ENCODE peak calls at places on chromosomes 7 and 10, in five cellular contexts. One of them, this sample, is unnamed.

GRCh38 chr7:108245523-108246226 is 115.5 kb upstream of the LAMB4 start:
- DNase-seq in B cell: no peak
- DNase-seq in GM12864: no peak
- DNase-seq in cardiac fibroblast: no peak
- DNase-seq in heart right ventricle: no peak
- DNase-seq in this sample: no peak

GRCh38 chr7:55360486-55360885 is 4.7 kb upstream of the LANCL2 start:
- DNase-seq in cardiac fibroblast: peak; percentile 20
- DNase-seq in B cell: no peak
- DNase-seq in heart right ventricle: no peak
- DNase-seq in GM12864: no peak
- DNase-seq in this sample: no peak

GRCh38 chr7:55502209-55502608 is 70.1 kb downstream of the VOPP1 start:
- DNase-seq in heart right ventricle: no peak
- DNase-seq in cardiac fibroblast: no peak
- DNase-seq in GM12864: no peak
- DNase-seq in B cell: no peak
- DNase-seq in this sample: no peak

GRCh38 chr7:26655761-26656160 is 208.6 kb downstream of the SKAP2 start:
- DNase-seq in cardiac fibroblast: no peak
- DNase-seq in heart right ventricle: no peak
- DNase-seq in B cell: no peak
- DNase-seq in GM12864: no peak
- DNase-seq in this sample: no peak

GRCh38 chr7:157090485-157091165 is 48.1 kb upstream of the UBE3C start:
- DNase-seq in GM12864: no peak
- DNase-seq in heart right ventricle: no peak
- DNase-seq in cardiac fibroblast: no peak
- DNase-seq in B cell: no peak
- DNase-seq in this sample: no peak

GRCh38 chr7:47763063-47763974 is 181.4 kb upstream of the TNS3 start:
- DNase-seq in B cell: peak; percentile 37
- DNase-seq in heart right ventricle: no peak
- DNase-seq in cardiac fibroblast: peak; percentile 80
- DNase-seq in GM12864: peak; percentile 25
- DNase-seq in this sample: peak; percentile 58

GRCh38 chr7:31776616-31777015 is 89.6 kb downstream of the PPP1R17 start:
- DNase-seq in GM12864: no peak
- DNase-seq in heart right ventricle: no peak
- DNase-seq in cardiac fibroblast: peak; percentile 72
- DNase-seq in B cell: no peak
- DNase-seq in this sample: peak; percentile 39

GRCh38 chr10:43078986-43079273 is 2.1 kb downstream of the RET start:
- DNase-seq in GM12864: no peak
- DNase-seq in B cell: no peak
- DNase-seq in heart right ventricle: peak; percentile 21
- DNase-seq in cardiac fibroblast: peak; percentile 33
- DNase-seq in this sample: no peak

GRCh38 chr10:114265392-114266053 is 26.5 kb downstream of the VWA2 start:
- DNase-seq in B cell: no peak
- DNase-seq in cardiac fibroblast: no peak
- DNase-seq in GM12864: no peak
- DNase-seq in heart right ventricle: peak; percentile 61
- DNase-seq in this sample: no peak

GRCh38 chr10:112383325-112383724 is 9.4 kb downstream of the ACSL5 start:
- DNase-seq in B cell: no peak
- DNase-seq in cardiac fibroblast: peak; percentile 53
- DNase-seq in GM12864: no peak
- DNase-seq in heart right ventricle: no peak
- DNase-seq in this sample: peak; percentile 42

GRCh38 chr10:30294506-30295280 is 54.4 kb downstream of the MTPAP start:
- DNase-seq in heart right ventricle: no peak
- DNase-seq in cardiac fibroblast: no peak
- DNase-seq in GM12864: no peak
- DNase-seq in B cell: no peak
- DNase-seq in this sample: no peak

GRCh38 chr10:75469018-75469616 is 37.7 kb downstream of the LRMDA start:
- DNase-seq in GM12864: no peak
- DNase-seq in cardiac fibroblast: peak; percentile 96
- DNase-seq in B cell: no peak
- DNase-seq in heart right ventricle: peak; percentile 20
- DNase-seq in this sample: peak; percentile 97

GRCh38 chr10:114301951-114302710 is 63.1 kb downstream of the VWA2 start:
- DNase-seq in cardiac fibroblast: no peak
- DNase-seq in heart right ventricle: no peak
- DNase-seq in B cell: no peak
- DNase-seq in GM12864: no peak
- DNase-seq in this sample: no peak

GRCh38 chr7:47103498-47104205 is 478.3 kb downstream of the TNS3 start:
- DNase-seq in GM12864: no peak
- DNase-seq in heart right ventricle: no peak
- DNase-seq in B cell: no peak
- DNase-seq in cardiac fibroblast: no peak
- DNase-seq in this sample: no peak

GRCh38 chr10:80462277-80462985 is 8.3 kb downstream of the TSPAN14 start:
- DNase-seq in B cell: no peak
- DNase-seq in GM12864: no peak
- DNase-seq in cardiac fibroblast: peak; percentile 73
- DNase-seq in heart right ventricle: peak; percentile 50
- DNase-seq in this sample: peak; percentile 76

GRCh38 chr10:58157076-58157766 is 110.5 kb downstream of the IPMK start:
- DNase-seq in heart right ventricle: no peak
- DNase-seq in cardiac fibroblast: peak; percentile 100
- DNase-seq in B cell: no peak
- DNase-seq in GM12864: no peak
- DNase-seq in this sample: peak; percentile 99

GRCh38 chr7:140402178-140402835 is 1.6 kb upstream of the RAB19 start:
- DNase-seq in heart right ventricle: no peak
- DNase-seq in B cell: no peak
- DNase-seq in cardiac fibroblast: peak; percentile 66
- DNase-seq in GM12864: no peak
- DNase-seq in this sample: peak; percentile 74

GRCh38 chr10:98349508-98349922 is 65.5 kb downstream of the PYROXD2 start:
- DNase-seq in cardiac fibroblast: peak; percentile 100
- DNase-seq in B cell: peak; percentile 48
- DNase-seq in heart right ventricle: peak; percentile 54
- DNase-seq in GM12864: peak; percentile 25
- DNase-seq in this sample: peak; percentile 60

GRCh38 chr10:79060641-79061255 is 8.0 kb upstream of the ZMIZ1 start:
- DNase-seq in GM12864: no peak
- DNase-seq in cardiac fibroblast: no peak
- DNase-seq in heart right ventricle: no peak
- DNase-seq in B cell: no peak
- DNase-seq in this sample: no peak

GRCh38 chr7:128892521-128893250 is 17.8 kb downstream of the KCP start:
- DNase-seq in cardiac fibroblast: no peak
- DNase-seq in GM12864: no peak
- DNase-seq in B cell: no peak
- DNase-seq in heart right ventricle: no peak
- DNase-seq in this sample: peak; percentile 19

GRCh38 chr7:95919574-95919973 is 147.2 kb downstream of the DYNC1I1 start:
- DNase-seq in B cell: no peak
- DNase-seq in GM12864: no peak
- DNase-seq in heart right ventricle: no peak
- DNase-seq in cardiac fibroblast: peak; percentile 2
- DNase-seq in this sample: no peak
- TF ChIP-seq CTCF in B cell: no peak
- TF ChIP-seq CTCF in GM12864: no peak
- TF ChIP-seq CTCF in heart right ventricle: no peak
- TF ChIP-seq CTCF in cardiac fibroblast: peak; percentile 1
- TF ChIP-seq CTCF in this sample: no peak

GRCh38 chr7:151085329-151085690 is 965 bp upstream of the AGAP3 start:
- DNase-seq in GM12864: no peak
- DNase-seq in B cell: no peak
- DNase-seq in cardiac fibroblast: no peak
- DNase-seq in heart right ventricle: no peak
- DNase-seq in this sample: no peak

GRCh38 chr7:151083824-151084160 is 499 bp upstream of the TMUB1 start:
- DNase-seq in B cell: no peak
- DNase-seq in heart right ventricle: no peak
- DNase-seq in GM12864: no peak
- DNase-seq in cardiac fibroblast: no peak
- DNase-seq in this sample: no peak

GRCh38 chr7:151087247-151088018 is 1.2 kb downstream of the AGAP3 start:
- DNase-seq in GM12864: no peak
- DNase-seq in cardiac fibroblast: peak; percentile 60
- DNase-seq in heart right ventricle: peak; percentile 54
- DNase-seq in B cell: peak; percentile 85
- DNase-seq in this sample: peak; percentile 59

GRCh38 chr7:151086802-151087246 is 549 bp downstream of the AGAP3 start:
- DNase-seq in B cell: no peak
- DNase-seq in cardiac fibroblast: peak; percentile 47
- DNase-seq in heart right ventricle: no peak
- DNase-seq in GM12864: no peak
- DNase-seq in this sample: peak; percentile 45

DNA sequence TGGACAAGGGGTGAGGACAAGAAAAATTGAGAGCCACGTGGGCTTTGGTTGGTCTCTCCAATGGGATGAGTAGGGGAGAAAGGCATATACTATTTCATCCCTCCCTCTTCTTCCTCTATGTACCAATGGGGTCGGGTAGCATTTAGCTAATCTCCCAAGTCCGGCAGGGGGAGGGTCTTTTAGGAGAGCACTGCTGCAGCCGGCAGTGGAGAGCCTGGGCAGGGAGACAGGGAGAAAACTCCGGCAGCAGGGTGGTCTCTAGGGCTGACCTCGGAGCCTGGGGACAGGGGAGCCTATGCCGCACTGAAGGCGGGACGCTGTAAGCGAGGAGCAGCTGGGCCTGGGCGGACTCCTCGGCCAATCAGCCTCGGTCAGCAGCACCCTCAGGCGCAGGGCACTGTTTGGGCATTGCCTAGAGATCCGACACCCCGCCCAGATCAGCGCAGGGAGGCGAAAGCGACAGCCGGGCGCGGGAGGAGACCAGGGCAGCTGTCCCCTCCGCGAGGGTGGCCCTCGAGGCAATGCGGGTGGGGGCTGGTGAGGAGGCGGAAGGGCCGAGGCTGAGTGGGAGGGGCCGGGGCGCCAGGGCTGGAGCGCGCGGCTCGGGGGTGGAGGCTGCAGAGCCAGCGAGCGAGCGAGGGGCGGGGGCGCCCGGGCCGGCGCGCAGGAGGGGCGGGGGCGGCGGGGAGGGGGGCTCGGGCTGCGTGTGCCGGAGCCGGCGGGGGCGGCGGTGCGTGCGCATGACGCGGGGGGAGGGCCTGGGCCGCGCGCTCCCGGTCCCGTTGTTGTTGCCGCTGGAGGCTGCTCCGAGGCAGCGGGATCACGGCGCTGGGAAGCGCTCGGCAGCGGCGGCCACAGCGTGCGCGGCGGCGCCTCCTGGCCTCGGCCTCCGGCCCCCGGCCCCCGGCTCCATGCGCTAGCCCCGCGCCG is at the start of gene AGAP3:
- DNase-seq in B cell: peak; percentile 83
- DNase-seq in heart right ventricle: peak; percentile 89
- DNase-seq in GM12864: no peak
- DNase-seq in cardiac fibroblast: peak; percentile 66
- DNase-seq in this sample: peak; percentile 73
- TF ChIP-seq CTCF in B cell: no peak
- TF ChIP-seq CTCF in heart right ventricle: no peak
- TF ChIP-seq CTCF in GM12864: no peak
- TF ChIP-seq CTCF in cardiac fibroblast: no peak
- TF ChIP-seq CTCF in this sample: no peak

GRCh38 chr10:83372646-83373045 is 766.7 kb upstream of the GHITM start:
- DNase-seq in B cell: no peak
- DNase-seq in GM12864: no peak
- DNase-seq in heart right ventricle: no peak
- DNase-seq in cardiac fibroblast: peak; percentile 31
- DNase-seq in this sample: no peak

GRCh38 chr10:83374741-83375140 is 764.6 kb upstream of the GHITM start:
- DNase-seq in GM12864: no peak
- DNase-seq in B cell: no peak
- DNase-seq in heart right ventricle: no peak
- DNase-seq in cardiac fibroblast: no peak
- DNase-seq in this sample: no peak

GRCh38 chr10:83371696-83372490 is 767.4 kb upstream of the GHITM start:
- DNase-seq in B cell: no peak
- DNase-seq in cardiac fibroblast: no peak
- DNase-seq in heart right ventricle: no peak
- DNase-seq in GM12864: no peak
- DNase-seq in this sample: no peak

GRCh38 chr10:83375274-83375673 is 764.0 kb upstream of the GHITM start:
- DNase-seq in GM12864: no peak
- DNase-seq in heart right ventricle: no peak
- DNase-seq in cardiac fibroblast: no peak
- DNase-seq in B cell: no peak
- DNase-seq in this sample: no peak

GRCh38 chr10:83373659-83374058 is 765.6 kb upstream of the GHITM start:
- DNase-seq in GM12864: no peak
- DNase-seq in cardiac fibroblast: peak; percentile 52
- DNase-seq in heart right ventricle: no peak
- DNase-seq in B cell: no peak
- DNase-seq in this sample: peak; percentile 42
- TF ChIP-seq CTCF in GM12864: peak; percentile 36
- TF ChIP-seq CTCF in cardiac fibroblast: peak; percentile 34
- TF ChIP-seq CTCF in heart right ventricle: peak; percentile 19
- TF ChIP-seq CTCF in B cell: no peak
- TF ChIP-seq CTCF in this sample: peak; percentile 19

DNA sequence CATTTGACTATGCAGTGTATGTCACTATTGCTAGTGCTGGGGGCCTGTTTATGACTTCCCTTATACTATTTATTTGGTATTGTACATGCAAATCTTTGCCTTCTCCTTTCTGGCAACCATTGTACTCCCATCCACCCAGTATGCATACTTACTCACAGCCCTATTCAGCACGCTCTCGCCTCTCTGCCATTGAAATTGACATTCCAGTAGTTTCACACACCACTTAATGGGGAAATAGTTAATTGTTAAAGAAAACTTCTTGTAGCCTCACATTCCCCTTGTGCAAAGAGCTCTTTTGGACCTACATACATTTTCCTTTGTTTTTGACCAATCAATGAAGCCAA is 9.9 kb downstream of the CLDN12 start:
- DNase-seq in GM12864: no peak
- DNase-seq in cardiac fibroblast: no peak
- DNase-seq in B cell: no peak
- DNase-seq in heart right ventricle: no peak
- DNase-seq in this sample: no peak
- TF ChIP-seq CTCF in GM12864: no peak
- TF ChIP-seq CTCF in cardiac fibroblast: no peak
- TF ChIP-seq CTCF in B cell: no peak
- TF ChIP-seq CTCF in heart right ventricle: no peak
- TF ChIP-seq CTCF in this sample: no peak